ENCODE peak calls at places on chromosome 10, in ten cellular contexts. One of them, this sample, is unnamed.

GRCh38 chr10:131683281-131683861 is 217.4 kb upstream of the PPP2R2D start:
- DNase-seq in HepG2: no peak
- DNase-seq in sigmoid colon: peak; percentile 60
- DNase-seq in prostate gland: no peak
- DNase-seq in stomach: no peak
- DNase-seq in K562: no peak
- DNase-seq in breast epithelium: no peak
- DNase-seq in transverse colon: no peak
- DNase-seq in suprapubic skin: no peak
- DNase-seq in HCT116: no peak
- DNase-seq in this sample: peak; percentile 69

GRCh38 chr10:48194830-48195229 is 79.7 kb downstream of the FRMPD2 start:
- DNase-seq in HepG2: peak; percentile 47
- DNase-seq in sigmoid colon: no peak
- DNase-seq in prostate gland: no peak
- DNase-seq in stomach: no peak
- DNase-seq in K562: no peak
- DNase-seq in breast epithelium: no peak
- DNase-seq in transverse colon: peak; percentile 46
- DNase-seq in suprapubic skin: no peak
- DNase-seq in HCT116: peak; percentile 47
- DNase-seq in this sample: no peak

GRCh38 chr10:119657725-119658124 is 6.5 kb downstream of the BAG3 start:
- DNase-seq in HepG2: no peak
- DNase-seq in sigmoid colon: peak; percentile 91
- DNase-seq in prostate gland: peak; percentile 62
- DNase-seq in stomach: no peak
- DNase-seq in K562: no peak
- DNase-seq in breast epithelium: no peak
- DNase-seq in transverse colon: peak; percentile 25
- DNase-seq in suprapubic skin: no peak
- DNase-seq in HCT116: no peak
- DNase-seq in this sample: no peak

GRCh38 chr10:58661336-58661735 is 148.7 kb downstream of the BICC1 start:
- DNase-seq in HepG2: no peak
- DNase-seq in sigmoid colon: no peak
- DNase-seq in prostate gland: no peak
- DNase-seq in stomach: no peak
- DNase-seq in K562: no peak
- DNase-seq in breast epithelium: no peak
- DNase-seq in transverse colon: no peak
- DNase-seq in suprapubic skin: no peak
- DNase-seq in HCT116: no peak
- DNase-seq in this sample: no peak

GRCh38 chr10:34047389-34047788 is 712.9 kb upstream of the NRP1 start:
- DNase-seq in HepG2: no peak
- DNase-seq in sigmoid colon: no peak
- DNase-seq in prostate gland: no peak
- DNase-seq in stomach: no peak
- DNase-seq in K562: no peak
- DNase-seq in breast epithelium: no peak
- DNase-seq in transverse colon: no peak
- DNase-seq in suprapubic skin: no peak
- DNase-seq in HCT116: no peak
- DNase-seq in this sample: no peak

GRCh38 chr10:49713266-49713665 is 33.8 kb downstream of the C10orf53 start:
- DNase-seq in HepG2: no peak
- DNase-seq in sigmoid colon: no peak
- DNase-seq in prostate gland: no peak
- DNase-seq in stomach: no peak
- DNase-seq in K562: no peak
- DNase-seq in breast epithelium: no peak
- DNase-seq in transverse colon: no peak
- DNase-seq in suprapubic skin: no peak
- DNase-seq in HCT116: no peak
- DNase-seq in this sample: no peak

GRCh38 chr10:71568896-71569492 is 150.6 kb downstream of the C10orf105 start:
- DNase-seq in HepG2: no peak
- DNase-seq in sigmoid colon: no peak
- DNase-seq in prostate gland: no peak
- DNase-seq in stomach: no peak
- DNase-seq in K562: no peak
- DNase-seq in breast epithelium: no peak
- DNase-seq in transverse colon: no peak
- DNase-seq in suprapubic skin: no peak
- DNase-seq in HCT116: no peak
- DNase-seq in this sample: no peak

GRCh38 chr10:4525095-4525494 is 300.9 kb upstream of the AKR1E2 start:
- DNase-seq in HepG2: no peak
- DNase-seq in sigmoid colon: no peak
- DNase-seq in prostate gland: no peak
- DNase-seq in stomach: no peak
- DNase-seq in K562: no peak
- DNase-seq in breast epithelium: no peak
- DNase-seq in transverse colon: no peak
- DNase-seq in suprapubic skin: no peak
- DNase-seq in HCT116: no peak
- DNase-seq in this sample: no peak

GRCh38 chr10:72783290-72783689 is 91.3 kb downstream of the MCU start:
- DNase-seq in HepG2: no peak
- DNase-seq in sigmoid colon: no peak
- DNase-seq in prostate gland: no peak
- DNase-seq in stomach: no peak
- DNase-seq in K562: no peak
- DNase-seq in breast epithelium: no peak
- DNase-seq in transverse colon: no peak
- DNase-seq in suprapubic skin: no peak
- DNase-seq in HCT116: no peak
- DNase-seq in this sample: no peak

DNA sequence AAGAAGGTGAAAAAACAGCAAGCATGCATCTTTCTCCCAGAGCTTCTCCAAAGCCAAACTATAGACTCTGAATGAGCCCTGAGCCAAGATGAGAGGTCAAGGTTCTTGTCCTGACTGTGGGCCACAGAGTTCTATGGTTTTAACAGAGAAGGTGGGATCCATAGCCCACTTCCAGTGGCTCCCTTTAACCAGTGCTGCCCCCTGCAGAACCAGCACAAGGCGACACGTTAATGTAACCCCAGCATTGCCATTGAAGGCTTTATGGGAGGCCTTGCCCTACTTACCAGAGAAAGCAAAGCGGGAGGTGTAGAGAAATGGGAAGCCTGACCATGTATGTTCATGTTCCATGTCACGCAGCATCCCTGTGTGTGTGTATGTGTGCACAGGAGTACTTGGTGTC is 243.6 kb downstream of the PRPF18 start:
- DNase-seq in HepG2: no peak
- DNase-seq in sigmoid colon: no peak
- DNase-seq in prostate gland: no peak
- DNase-seq in stomach: no peak
- DNase-seq in K562: no peak
- DNase-seq in breast epithelium: no peak
- DNase-seq in transverse colon: no peak
- DNase-seq in suprapubic skin: no peak
- DNase-seq in HCT116: no peak
- DNase-seq in this sample: no peak
- TF ChIP-seq CTCF in HepG2: no peak
- TF ChIP-seq CTCF in sigmoid colon: no peak
- TF ChIP-seq CTCF in prostate gland: no peak
- TF ChIP-seq CTCF in stomach: no peak
- TF ChIP-seq CTCF in K562: peak; percentile 29
- TF ChIP-seq CTCF in breast epithelium: no peak
- TF ChIP-seq CTCF in transverse colon: no peak
- TF ChIP-seq CTCF in suprapubic skin: no peak
- TF ChIP-seq CTCF in HCT116: peak; percentile 24
- TF ChIP-seq CTCF in this sample: no peak

DNA sequence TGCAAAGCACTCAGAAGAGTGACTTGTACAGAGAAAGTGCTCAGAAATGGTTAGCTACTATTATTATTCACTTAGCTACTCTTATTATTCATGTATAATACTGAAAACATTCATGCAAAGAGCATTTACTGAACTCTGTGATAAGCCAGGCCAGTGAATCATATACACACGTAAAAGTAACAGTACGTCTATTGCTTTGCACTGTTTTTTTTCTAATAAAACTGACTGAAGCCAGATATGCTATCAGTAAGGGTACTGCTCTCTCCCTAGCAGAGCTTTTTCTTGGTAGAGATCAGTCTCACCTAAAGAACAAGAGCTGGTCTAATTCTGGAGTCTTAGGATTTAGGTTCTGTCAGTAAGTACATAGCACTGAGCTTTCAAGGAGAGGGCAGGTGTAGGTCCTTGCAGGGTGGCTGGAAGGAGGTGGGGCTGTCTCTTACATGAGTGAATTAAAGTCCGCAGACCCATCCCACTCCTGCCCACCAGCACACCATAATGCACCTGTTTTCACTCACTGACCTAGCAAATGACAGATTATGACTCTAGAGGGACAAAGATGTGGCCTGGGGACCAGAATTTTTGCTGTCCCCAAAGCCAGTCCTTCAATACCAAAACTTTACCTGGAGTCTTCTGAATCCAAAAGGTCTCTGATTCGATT is 145.9 kb downstream of the ARID5B start:
- DNase-seq in HepG2: no peak
- DNase-seq in sigmoid colon: no peak
- DNase-seq in prostate gland: no peak
- DNase-seq in stomach: no peak
- DNase-seq in K562: no peak
- DNase-seq in breast epithelium: no peak
- DNase-seq in transverse colon: no peak
- DNase-seq in suprapubic skin: no peak
- DNase-seq in HCT116: no peak
- DNase-seq in this sample: no peak
- TF ChIP-seq POLR2A in HepG2: no peak
- TF ChIP-seq POLR2A in sigmoid colon: no peak
- TF ChIP-seq POLR2A in prostate gland: no peak
- TF ChIP-seq POLR2A in stomach: no peak
- TF ChIP-seq POLR2A in K562: no peak
- TF ChIP-seq POLR2A in breast epithelium: no peak
- TF ChIP-seq POLR2A in transverse colon: no peak
- TF ChIP-seq POLR2A in suprapubic skin: no peak
- TF ChIP-seq POLR2A in HCT116: no peak
- TF ChIP-seq POLR2A in this sample: no peak

GRCh38 chr10:14063531-14064317 is 267.0 kb downstream of the FRMD4A start:
- DNase-seq in HepG2: no peak
- DNase-seq in sigmoid colon: peak; percentile 69
- DNase-seq in prostate gland: no peak
- DNase-seq in stomach: no peak
- DNase-seq in K562: no peak
- DNase-seq in breast epithelium: no peak
- DNase-seq in transverse colon: no peak
- DNase-seq in suprapubic skin: no peak
- DNase-seq in HCT116: no peak
- DNase-seq in this sample: no peak
- TF ChIP-seq POLR2AphosphoS5 in HepG2: no peak
- TF ChIP-seq POLR2AphosphoS5 in sigmoid colon: no peak
- TF ChIP-seq POLR2AphosphoS5 in prostate gland: no peak
- TF ChIP-seq POLR2AphosphoS5 in stomach: no peak
- TF ChIP-seq POLR2AphosphoS5 in K562: no peak
- TF ChIP-seq POLR2AphosphoS5 in breast epithelium: no peak
- TF ChIP-seq POLR2AphosphoS5 in transverse colon: peak; percentile 27
- TF ChIP-seq POLR2AphosphoS5 in suprapubic skin: peak; percentile 55
- TF ChIP-seq POLR2AphosphoS5 in HCT116: no peak
- TF ChIP-seq POLR2AphosphoS5 in this sample: no peak

DNA sequence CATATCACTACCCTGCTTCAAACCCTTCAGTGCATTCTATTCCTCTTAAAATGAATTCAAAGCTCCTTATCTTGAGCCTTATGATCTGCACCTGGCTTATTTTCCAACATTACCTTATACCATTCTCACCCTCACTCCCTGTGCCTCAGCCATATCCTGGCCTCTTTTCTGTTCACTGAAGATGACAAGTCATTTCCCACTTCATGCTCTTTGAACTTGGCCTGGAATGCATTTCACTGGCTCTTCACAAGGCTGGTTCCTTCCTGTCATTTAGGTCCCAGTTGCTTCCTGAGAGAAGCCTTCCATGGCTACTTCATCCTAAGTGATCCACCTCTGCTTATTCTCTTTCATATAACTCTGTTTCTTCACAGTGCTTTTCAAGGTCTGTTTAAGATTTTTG is 3.2 kb upstream of the LIPF start:
- DNase-seq in HepG2: no peak
- DNase-seq in sigmoid colon: no peak
- DNase-seq in prostate gland: no peak
- DNase-seq in stomach: no peak
- DNase-seq in K562: no peak
- DNase-seq in breast epithelium: no peak
- DNase-seq in transverse colon: no peak
- DNase-seq in suprapubic skin: no peak
- DNase-seq in HCT116: no peak
- DNase-seq in this sample: no peak
- TF ChIP-seq CTCF in HepG2: no peak
- TF ChIP-seq CTCF in sigmoid colon: no peak
- TF ChIP-seq CTCF in prostate gland: no peak
- TF ChIP-seq CTCF in stomach: no peak
- TF ChIP-seq CTCF in K562: no peak
- TF ChIP-seq CTCF in breast epithelium: no peak
- TF ChIP-seq CTCF in transverse colon: no peak
- TF ChIP-seq CTCF in suprapubic skin: no peak
- TF ChIP-seq CTCF in HCT116: no peak
- TF ChIP-seq CTCF in this sample: no peak

DNA sequence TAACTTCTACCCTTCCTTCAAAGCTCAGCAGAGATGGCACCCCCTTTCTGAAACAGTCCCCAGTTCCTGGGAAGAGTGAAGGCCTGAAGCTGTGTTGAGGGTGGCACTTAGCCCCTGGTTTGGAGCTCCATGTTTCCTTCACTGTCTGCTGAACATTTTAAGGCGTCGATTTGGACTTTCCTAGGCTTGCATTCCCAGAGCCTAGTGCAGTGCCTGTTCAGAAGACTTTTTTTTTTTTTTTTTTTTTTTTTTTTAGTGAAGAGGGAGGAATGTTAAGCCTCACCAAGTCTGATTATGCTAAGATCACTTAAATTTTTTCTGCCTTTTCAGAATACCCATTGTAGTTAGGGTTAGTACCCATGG is 97.0 kb downstream of the PFKFB3 start:
- DNase-seq in HepG2: no peak
- DNase-seq in sigmoid colon: no peak
- DNase-seq in prostate gland: no peak
- DNase-seq in stomach: no peak
- DNase-seq in K562: no peak
- DNase-seq in breast epithelium: no peak
- DNase-seq in transverse colon: no peak
- DNase-seq in suprapubic skin: no peak
- DNase-seq in HCT116: no peak
- DNase-seq in this sample: no peak
- TF ChIP-seq POLR2A in HepG2: no peak
- TF ChIP-seq POLR2A in sigmoid colon: no peak
- TF ChIP-seq POLR2A in prostate gland: no peak
- TF ChIP-seq POLR2A in stomach: no peak
- TF ChIP-seq POLR2A in K562: no peak
- TF ChIP-seq POLR2A in breast epithelium: no peak
- TF ChIP-seq POLR2A in transverse colon: no peak
- TF ChIP-seq POLR2A in suprapubic skin: no peak
- TF ChIP-seq POLR2A in HCT116: no peak
- TF ChIP-seq POLR2A in this sample: no peak

This sample was measured in spleen.